ENCODE peak calls at places on chromosomes 12 and 14, in seven cellular contexts. F is SK-N-SH, Z is K562, A is suprapubic skin, R is HCT116, D is sigmoid colon, Y is endothelial cell of umbilical vein. S is an unnamed sample.
A peak's percentile ranks its signal among the peaks of the same experiment; 100 is the strongest.

GRCh38 chr12:54215990-54216579 is 27.3 kb upstream of the SMUG1 start:
- DNase-seq in R (no peak), Z (peak; percentile 50), Y (no peak), A (no peak), D (no peak), F (no peak), S (no peak)

GRCh38 chr12:113302925-113303640 is 31.8 kb downstream of the SLC8B1 start:
- DNase-seq in D (no peak), A (no peak), F (no peak), Y (no peak), Z (no peak), R (no peak), S (no peak)

GRCh38 chr14:75126121-75126544 is 715 bp downstream of the NEK9 start:
- DNase-seq in D (no peak), Z (peak; percentile 17), F (peak; percentile 31), R (no peak), A (no peak), Y (peak; percentile 33), S (no peak)

GRCh38 chr12:94047781-94048567 is 100.4 kb upstream of the PLXNC1 start:
- DNase-seq in R (no peak), Y (no peak), Z (no peak), D (no peak), F (no peak), A (no peak), S (no peak)

GRCh38 chr12:109757671-109758265 is 44.1 kb downstream of the FAM222A start:
- DNase-seq in A (peak; percentile 62), R (no peak), Z (no peak), Y (no peak), D (peak; percentile 44), F (peak; percentile 7), S (no peak)

GRCh38 chr14:105432657-105433056 is 13.0 kb downstream of the MTA1 start:
- DNase-seq in A (no peak), R (no peak), D (no peak), Y (no peak), Z (no peak), F (no peak), S (no peak)

GRCh38 chr12:110600254-110600653 is 13.7 kb upstream of the TCTN1 start:
- DNase-seq in D (no peak), R (peak; percentile 55), Y (peak; percentile 59), F (peak; percentile 30), Z (peak; percentile 46), A (no peak), S (no peak)

GRCh38 chr12:105993766-105994165 is 145.0 kb downstream of the NUAK1 start:
- DNase-seq in D (no peak), R (no peak), Z (no peak), Y (no peak), F (no peak), A (no peak), S (no peak)

GRCh38 chr12:122975790-122976647 is 975 bp downstream of the OGFOD2 start:
- DNase-seq in R (no peak), Y (peak; percentile 35), Z (peak; percentile 59), A (no peak), F (no peak), D (no peak), S (no peak)

GRCh38 chr14:102917056-102917385 is 5.4 kb upstream of the AMN start:
- DNase-seq in Z (no peak), D (no peak), A (no peak), Y (no peak), F (no peak), R (no peak), S (no peak)

GRCh38 chr12:105226219-105226618 is 9.8 kb downstream of the APPL2 start:
- DNase-seq in D (peak; percentile 84), A (no peak), F (peak; percentile 73), Z (peak; percentile 11), Y (peak; percentile 90), R (no peak), S (no peak)

GRCh38 chr14:20610002-20610765 is 19.0 kb upstream of the RNASE12 start:
- DNase-seq in A (no peak), D (peak; percentile 91), F (peak; percentile 66), Y (peak; percentile 79), Z (peak; percentile 73), R (no peak), S (peak; percentile 71)

GRCh38 chr12:76878045-76878898 is 547 bp downstream of the CSRP2 start:
- DNase-seq in R (peak; percentile 15), A (no peak), Y (peak; percentile 22), D (no peak), Z (peak; percentile 51), F (peak; percentile 77), S (no peak)

GRCh38 chr12:85872497-85873091 is 1.5 kb upstream of the NTS start:
- DNase-seq in A (no peak), F (peak; percentile 24), D (no peak), R (peak; percentile 50), Z (peak; percentile 2), Y (peak; percentile 66), S (no peak)

GRCh38 chr12:132881853-132882252 is 5.6 kb downstream of the CHFR start:
- DNase-seq in A (no peak), R (no peak), D (no peak), Y (peak; percentile 28), F (no peak), Z (no peak), S (no peak)

GRCh38 chr12:94186461-94187237 is 38.3 kb downstream of the PLXNC1 start:
- DNase-seq in D (peak; percentile 75), R (no peak), A (peak; percentile 82), Z (no peak), Y (no peak), F (peak; percentile 83), S (peak; percentile 52)

GRCh38 chr14:22822017-22822618 is 6.9 kb upstream of the SLC7A7 start:
- DNase-seq in F (no peak), D (peak; percentile 69), Y (no peak), Z (no peak), A (peak; percentile 77), R (no peak), S (no peak)

GRCh38 chr12:31431721-31432120 is 105.8 kb upstream of the SINHCAF start:
- DNase-seq in A (no peak), R (no peak), Z (no peak), D (no peak), F (no peak), Y (no peak), S (no peak)

GRCh38 chr14:79605863-79606262 is 605.4 kb downstream of the DIO2 start:
- DNase-seq in Z (no peak), A (no peak), F (peak; percentile 7), D (no peak), R (no peak), Y (no peak), S (no peak)

GRCh38 chr12:6554168-6554989 is 1.5 kb downstream of the IFFO1 start:
- DNase-seq in Y (peak; percentile 80), F (peak; percentile 89), A (no peak), Z (peak; percentile 79), R (peak; percentile 62), D (peak; percentile 89), S (no peak)

GRCh38 chr12:68121143-68121542 is 38.4 kb downstream of the IFNG start:
- DNase-seq in Y (no peak), A (no peak), D (no peak), F (no peak), Z (no peak), R (no peak), S (no peak)

GRCh38 chr12:117334855-117335587 is 26.4 kb downstream of the NOS1 start:
- DNase-seq in R (no peak), D (no peak), Z (no peak), A (no peak), F (no peak), Y (no peak), S (no peak)

GRCh38 chr12:108649668-108650067 is 16.0 kb upstream of the SELPLG start:
- DNase-seq in F (no peak), Y (peak; percentile 76), D (no peak), R (peak; percentile 86), A (no peak), Z (no peak), S (peak; percentile 83)

GRCh38 chr12:28086521-28086920 is 103.7 kb upstream of the CCDC91 start:
- DNase-seq in R (no peak), D (no peak), Z (no peak), Y (no peak), F (no peak), A (no peak), S (no peak)

GRCh38 chr14:104184911-104185499 is 46.6 kb downstream of the KIF26A start:
- DNase-seq in R (no peak), F (peak; percentile 66), D (no peak), Z (peak; percentile 2), A (no peak), Y (peak; percentile 86), S (no peak)

GRCh38 chr12:16913832-16914490 is 308.0 kb upstream of the LMO3 start:
- DNase-seq in Y (no peak), Z (no peak), D (no peak), A (no peak), F (no peak), R (no peak), S (no peak)

GRCh38 chr12:108634225-108634795 is 616 bp upstream of the SELPLG start:
- DNase-seq in Y (no peak), D (no peak), Z (peak; percentile 53), A (peak; percentile 72), F (no peak), R (no peak), S (no peak)

GRCh38 chr12:127588224-127588623 is 678.7 kb upstream of the TMEM132C start:
- DNase-seq in Y (no peak), D (no peak), R (no peak), Z (no peak), A (no peak), F (no peak), S (no peak)
- TF ChIP-seq POLR2AphosphoS5 in Y (no peak), D (no peak), R (no peak), Z (no peak), A (no peak), F (no peak), S (no peak)

GRCh38 chr14:88551094-88551870 is 3.5 kb downstream of the PTPN21 start:
- DNase-seq in R (peak; percentile 58), D (peak; percentile 91), Z (peak; percentile 44), Y (peak; percentile 80), A (peak; percentile 90), F (peak; percentile 88), S (peak; percentile 69)
- TF ChIP-seq CTCF in R (no peak), D (peak; percentile 48), Z (peak; percentile 14), Y (peak; percentile 9), A (no peak), F (peak; percentile 38), S (peak; percentile 36)

DNA sequence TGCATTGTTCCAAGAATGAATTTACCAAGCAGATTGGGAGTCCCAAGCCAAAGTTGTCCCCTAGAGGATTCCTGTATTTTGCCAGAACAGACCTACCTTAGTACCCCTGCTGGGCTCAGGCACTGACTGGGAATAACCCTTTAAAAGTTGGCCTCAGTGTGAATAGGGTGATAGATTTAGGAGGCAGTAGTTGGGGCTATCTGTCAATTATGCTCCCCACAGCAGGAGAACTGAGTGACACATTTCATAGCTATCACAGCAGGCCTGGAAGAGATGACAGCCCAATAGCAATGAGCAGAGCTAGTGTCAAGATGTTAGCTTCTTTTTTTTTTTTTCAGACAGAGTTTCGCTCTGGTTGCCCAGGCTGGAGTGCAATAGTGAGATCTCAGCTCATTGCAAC is 14.3 kb upstream of the LRP6 start:
- DNase-seq in Y (no peak), F (no peak), A (no peak), D (no peak), Z (no peak), R (no peak), S (no peak)
- TF ChIP-seq POLR2AphosphoS5 in Y (no peak), F (no peak), A (no peak), D (no peak), Z (no peak), R (no peak), S (no peak)

GRCh38 chr14:51131516-51131915 is 36.6 kb upstream of the TRIM9 start:
- DNase-seq in R (no peak), D (no peak), Y (no peak), A (no peak), F (no peak), Z (no peak), S (no peak)

GRCh38 chr14:51129130-51129529 is 34.2 kb upstream of the TRIM9 start:
- DNase-seq in Y (no peak), R (no peak), Z (peak; percentile 5), A (no peak), D (no peak), F (no peak), S (no peak)
- TF ChIP-seq CTCF in Y (no peak), R (peak; percentile 23), Z (no peak), A (no peak), D (no peak), F (no peak), S (no peak)

S was measured in breast epithelium.